ENCODE peak calls at places on chromosome 20, in nine cellular contexts. G is fibroblast of lung, U is psoas muscle, L is RWPE1, T is bronchial epithelial cell, P is left ventricle myocardium inferior, R is lung, S is heart right ventricle, D is right lobe of liver. B is an unnamed sample.
A peak's percentile ranks its signal among the peaks of the same experiment; 100 is the strongest.

GRCh38 chr20:58852559-58853271 is at the start of gene GNAS:
- DNase-seq in G (peak; percentile 56), U (peak; percentile 83), L (peak; percentile 90), T (peak; percentile 27), P (peak; percentile 58), R (no peak), S (peak; percentile 55), D (peak; percentile 57), B (peak; percentile 69)

GRCh38 chr20:54108394-54108643 is 37.9 kb upstream of the BCAS1 start:
- DNase-seq in G (no peak), U (no peak), L (no peak), T (no peak), P (no peak), R (no peak), S (no peak), D (no peak), B (no peak)

GRCh38 chr20:38165089-38165965 is at the start of gene TGM2:
- DNase-seq in G (peak; percentile 73), U (peak; percentile 90), L (peak; percentile 71), T (peak; percentile 47), P (peak; percentile 86), R (peak; percentile 81), S (peak; percentile 83), D (peak; percentile 96), B (peak; percentile 58)

GRCh38 chr20:40697466-40697987 is 8.5 kb upstream of the MAFB start:
- DNase-seq in G (no peak), U (no peak), L (no peak), T (no peak), P (no peak), R (no peak), S (no peak), D (no peak), B (no peak)

GRCh38 chr20:5357942-5358341 is 41.2 kb upstream of the PROKR2 start:
- DNase-seq in G (no peak), U (no peak), L (no peak), T (no peak), P (no peak), R (no peak), S (no peak), D (no peak), B (no peak)

GRCh38 chr20:23145281-23145700 is 59.2 kb upstream of the CD93 start:
- DNase-seq in G (peak; percentile 80), U (peak; percentile 89), L (no peak), T (peak; percentile 33), P (no peak), R (no peak), S (no peak), D (no peak), B (no peak)

GRCh38 chr20:57967364-57967763 is 257.5 kb upstream of the PMEPA1 start:
- DNase-seq in G (no peak), U (no peak), L (no peak), T (no peak), P (no peak), R (no peak), S (no peak), D (no peak), B (no peak)

GRCh38 chr20:10832146-10832545 is 158.3 kb upstream of the JAG1 start:
- DNase-seq in G (peak; percentile 22), U (no peak), L (peak; percentile 8), T (peak; percentile 77), P (no peak), R (no peak), S (no peak), D (no peak), B (no peak)

GRCh38 chr20:24934101-24934661 is 14.9 kb upstream of the CST7 start:
- DNase-seq in G (no peak), U (no peak), L (no peak), T (no peak), P (no peak), R (no peak), S (no peak), D (no peak), B (no peak)

GRCh38 chr20:52783769-52784168 is 188.4 kb upstream of the TSHZ2 start:
- DNase-seq in G (no peak), U (no peak), L (no peak), T (peak; percentile 6), P (no peak), R (no peak), S (no peak), D (no peak), B (peak; percentile 26)

GRCh38 chr20:39081255-39081654 is 119.1 kb downstream of the DHX35 start:
- DNase-seq in G (peak; percentile 49), U (peak; percentile 80), L (peak; percentile 94), T (peak; percentile 65), P (peak; percentile 74), R (peak; percentile 83), S (peak; percentile 76), D (peak; percentile 73), B (peak; percentile 89)

GRCh38 chr20:35012227-35013069 is 56.8 kb downstream of the MYH7B start:
- DNase-seq in G (no peak), U (peak; percentile 56), L (no peak), T (no peak), P (no peak), R (no peak), S (no peak), D (no peak), B (no peak)

GRCh38 chr20:46199198-46199597 is 81.1 kb downstream of the CD40 start:
- DNase-seq in G (no peak), U (no peak), L (peak; percentile 45), T (no peak), P (no peak), R (no peak), S (no peak), D (no peak), B (peak; percentile 42)

GRCh38 chr20:63134201-63134612 is 81.7 kb downstream of the YTHDF1 start:
- DNase-seq in G (no peak), U (peak; percentile 46), L (no peak), T (no peak), P (no peak), R (no peak), S (no peak), D (peak; percentile 5), B (peak; percentile 24)

GRCh38 chr20:43910564-43910963 is 4.1 kb upstream of the TOX2 start:
- DNase-seq in G (no peak), U (no peak), L (no peak), T (no peak), P (no peak), R (peak; percentile 17), S (no peak), D (no peak), B (peak; percentile 11)

GRCh38 chr20:43909720-43910119 is 4.9 kb upstream of the TOX2 start:
- DNase-seq in G (no peak), U (no peak), L (no peak), T (no peak), P (no peak), R (no peak), S (no peak), D (no peak), B (no peak)

GRCh38 chr20:43909211-43909610 is 5.4 kb upstream of the TOX2 start:
- DNase-seq in G (no peak), U (no peak), L (no peak), T (no peak), P (no peak), R (no peak), S (no peak), D (no peak), B (no peak)

GRCh38 chr20:43913291-43914025 is 1.2 kb upstream of the TOX2 start:
- DNase-seq in G (no peak), U (no peak), L (no peak), T (no peak), P (no peak), R (no peak), S (no peak), D (no peak), B (no peak)

GRCh38 chr20:43911066-43911465 is 3.6 kb upstream of the TOX2 start:
- DNase-seq in G (peak; percentile 80), U (no peak), L (peak; percentile 67), T (peak; percentile 74), P (no peak), R (peak; percentile 28), S (no peak), D (no peak), B (peak; percentile 37)
- TF ChIP-seq CTCF in G (peak; percentile 7), U (no peak), L (no peak), T (peak; percentile 25), P (no peak), R (no peak), S (no peak), D (no peak), B (no peak)

GRCh38 chr20:472137-472846 is 10.0 kb upstream of the TBC1D20 start:
- DNase-seq in G (no peak), U (no peak), L (no peak), T (no peak), P (no peak), R (no peak), S (no peak), D (no peak), B (no peak)
- TF ChIP-seq CTCF in G (no peak), U (no peak), L (no peak), T (no peak), P (no peak), R (no peak), S (no peak), D (no peak), B (no peak)

DNA sequence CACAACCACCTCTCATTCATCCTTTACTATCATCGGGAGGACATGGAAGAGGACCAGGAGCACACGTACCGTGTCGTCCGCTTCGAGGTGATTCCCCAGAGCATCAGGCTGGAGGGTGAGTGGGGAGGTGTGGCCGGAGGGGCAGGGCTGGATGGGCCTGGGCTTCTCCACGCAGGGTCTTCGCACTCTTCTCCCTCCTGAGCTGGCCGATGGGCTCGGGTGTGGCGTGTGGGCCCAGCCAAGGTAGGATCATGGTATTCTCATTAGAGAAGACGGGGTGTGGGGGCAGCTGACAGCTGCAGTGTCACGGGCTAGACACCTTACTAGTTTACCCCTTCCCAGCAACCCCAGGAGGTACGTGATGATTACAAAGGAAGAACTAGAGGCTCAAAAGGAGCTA is 33.5 kb downstream of the TM9SF4 start:
- DNase-seq in G (no peak), U (no peak), L (no peak), T (no peak), P (no peak), R (no peak), S (no peak), D (no peak), B (no peak)
- TF ChIP-seq CTCF in G (no peak), U (no peak), L (no peak), T (no peak), P (no peak), R (no peak), S (no peak), D (no peak), B (no peak)

GRCh38 chr20:48352628-48353027 is 475.2 kb downstream of the PREX1 start:
- DNase-seq in G (no peak), U (no peak), L (no peak), T (no peak), P (no peak), R (no peak), S (no peak), D (no peak), B (no peak)

GRCh38 chr20:48348022-48348421 is 479.8 kb downstream of the PREX1 start:
- DNase-seq in G (no peak), U (no peak), L (no peak), T (no peak), P (no peak), R (no peak), S (no peak), D (no peak), B (no peak)

GRCh38 chr20:48352042-48352441 is 475.8 kb downstream of the PREX1 start:
- DNase-seq in G (no peak), U (no peak), L (no peak), T (no peak), P (no peak), R (no peak), S (no peak), D (no peak), B (no peak)

GRCh38 chr20:48349673-48350072 is 478.1 kb downstream of the PREX1 start:
- DNase-seq in G (no peak), U (no peak), L (no peak), T (no peak), P (no peak), R (no peak), S (no peak), D (no peak), B (no peak)

GRCh38 chr20:48350291-48350988 is 477.4 kb downstream of the PREX1 start:
- DNase-seq in G (no peak), U (no peak), L (no peak), T (no peak), P (no peak), R (no peak), S (no peak), D (no peak), B (peak; percentile 16)
- TF ChIP-seq CTCF in G (no peak), U (peak; percentile 6), L (no peak), T (no peak), P (peak; percentile 32), R (no peak), S (no peak), D (no peak), B (peak; percentile 20)

B was measured in activated CD8-positive, alpha-beta T cell treated with anti-CD3 and anti-CD28 coated beads for 36 hours.